ENCODE peak calls at places on chromosomes 6 and 20, in eight cellular contexts. E, G, C, M, A, L, U and Y are unnamed samples.

GRCh38 chr20:45835230-45836224 is 1.9 kb downstream of the SNX21 start:
- DNase-seq in M (no peak), C (peak), G (no peak), L (no peak), A (no peak), E (no peak), U (no peak), Y (no peak)

GRCh38 chr6:5126214-5126613 is 41.1 kb downstream of the PPP1R3G start:
- DNase-seq in A (no peak), L (no peak), G (peak), E (peak), U (no peak), M (no peak), C (no peak), Y (peak)

GRCh38 chr6:1575213-1576041 is 34.3 kb upstream of the FOXC1 start:
- DNase-seq in M (peak), U (no peak), G (peak), A (no peak), L (no peak), E (peak), C (no peak), Y (no peak)

GRCh38 chr20:17849901-17850673 is 118.5 kb downstream of the SNX5 start:
- DNase-seq in E (no peak), G (peak), C (peak), M (no peak), U (no peak), A (no peak), L (peak), Y (peak)

GRCh38 chr20:44780226-44780625 is 30.1 kb downstream of the RIMS4 start:
- DNase-seq in M (no peak), E (peak), G (peak), U (peak), C (peak), A (peak), L (peak), Y (peak)

GRCh38 chr20:54132612-54133433 is 41.0 kb downstream of the CYP24A1 start:
- DNase-seq in C (no peak), A (no peak), E (peak), M (no peak), L (peak), G (peak), U (no peak), Y (peak)

GRCh38 chr6:311679-312220 is 19.5 kb downstream of the DUSP22 start:
- DNase-seq in G (no peak), A (no peak), M (no peak), L (no peak), C (no peak), U (no peak), E (no peak), Y (no peak)

GRCh38 chr6:88380083-88380482 is 213.9 kb upstream of the CNR1 start:
- DNase-seq in A (no peak), M (no peak), G (peak), U (no peak), E (no peak), L (no peak), C (peak), Y (no peak)

GRCh38 chr20:19407731-19408130 is 195.3 kb downstream of the SLC24A3 start:
- DNase-seq in M (no peak), U (no peak), G (no peak), A (no peak), L (peak), E (no peak), C (no peak), Y (no peak)

GRCh38 chr6:49909508-49910047 is 43.2 kb upstream of the CRISP1 start:
- DNase-seq in A (no peak), L (no peak), C (no peak), U (no peak), M (no peak), E (no peak), G (no peak), Y (no peak)

GRCh38 chr20:20731000-20731944 is 18.8 kb upstream of the RALGAPA2 start:
- DNase-seq in G (no peak), L (no peak), M (no peak), U (no peak), A (no peak), E (no peak), C (no peak), Y (no peak)

GRCh38 chr20:33076662-33077398 is 2.6 kb upstream of the BPIFB4 start:
- DNase-seq in L (peak), U (no peak), E (no peak), C (no peak), A (peak), G (no peak), M (no peak), Y (no peak)

GRCh38 chr20:49858076-49858565 is 45.5 kb downstream of the SLC9A8 start:
- DNase-seq in L (no peak), M (no peak), E (no peak), G (no peak), U (no peak), A (no peak), C (no peak), Y (no peak)

GRCh38 chr20:44618318-44618731 is 33.2 kb downstream of the ADA start:
- DNase-seq in G (no peak), A (peak), C (peak), E (no peak), U (no peak), M (no peak), L (no peak), Y (no peak)

GRCh38 chr6:34610819-34611477 is 54.8 kb upstream of the SPDEF start:
- DNase-seq in L (peak), A (no peak), M (no peak), E (no peak), G (peak), C (no peak), U (no peak), Y (peak)